ENCODE peak calls at places on chromosomes 11 and 22, in six cellular contexts. W, A, E, P, V and D are unnamed samples.

GRCh38 chr11:71194702-71195101 is 57.7 kb downstream of the SHANK2 start:
- DNase-seq in W (no peak), A (no peak), E (no peak), P (no peak), V (no peak), D (no peak)

GRCh38 chr11:64747961-64748715 is 4.2 kb upstream of the RASGRP2 start:
- DNase-seq in W (no peak), A (no peak), E (no peak), P (no peak), V (no peak), D (peak; percentile 14)

GRCh38 chr11:46906596-46906995 is 11.8 kb downstream of the LRP4 start:
- DNase-seq in W (no peak), A (no peak), E (peak; percentile 81), P (no peak), V (no peak), D (no peak)

GRCh38 chr11:36071917-36072500 is 128.1 kb downstream of the LDLRAD3 start:
- DNase-seq in W (no peak), A (no peak), E (no peak), P (no peak), V (no peak), D (no peak)

GRCh38 chr11:12897390-12897789 is 111.7 kb upstream of the RASSF10 start:
- DNase-seq in W (no peak), A (no peak), E (no peak), P (no peak), V (no peak), D (no peak)

GRCh38 chr11:113690619-113691569 is 15.2 kb downstream of the TMPRSS5 start:
- DNase-seq in W (no peak), A (peak; percentile 96), E (peak; percentile 79), P (no peak), V (no peak), D (no peak)

GRCh38 chr11:134489728-134490127 is 77.7 kb upstream of the B3GAT1 start:
- DNase-seq in W (no peak), A (no peak), E (no peak), P (no peak), V (no peak), D (no peak)

GRCh38 chr11:35142481-35143207 is 3.7 kb downstream of the CD44 start:
- DNase-seq in W (no peak), A (peak; percentile 87), E (no peak), P (no peak), V (no peak), D (peak; percentile 58)

GRCh38 chr11:94563176-94563847 is 3.9 kb upstream of the PIWIL4 start:
- DNase-seq in W (no peak), A (peak; percentile 68), E (no peak), P (no peak), V (no peak), D (no peak)

GRCh38 chr11:70889411-70889810 is 363.0 kb downstream of the SHANK2 start:
- DNase-seq in W (no peak), A (no peak), E (no peak), P (no peak), V (no peak), D (no peak)

GRCh38 chr11:504053-504993 is 2.7 kb downstream of the RNH1 start:
- DNase-seq in W (no peak), A (no peak), E (peak; percentile 54), P (no peak), V (no peak), D (peak; percentile 40)

GRCh38 chr11:30392221-30392784 is 69.4 kb downstream of the ARL14EP start:
- DNase-seq in W (no peak), A (no peak), E (no peak), P (no peak), V (no peak), D (no peak)

GRCh38 chr11:75262961-75263852 is 22.6 kb downstream of the TPBGL start:
- DNase-seq in W (no peak), A (no peak), E (no peak), P (no peak), V (no peak), D (peak; percentile 13)

GRCh38 chr22:20080776-20081654 is 974 bp downstream of the DGCR8 start:
- DNase-seq in W (peak; percentile 19), A (peak; percentile 51), E (peak; percentile 87), P (no peak), V (no peak), D (no peak)